ENCODE peak calls at places on chromosomes 12 and 14, in seven cellular contexts. C is PC-3; M is tibial nerve; T is right lobe of liver; F is AG09309; P is CD8-positive, alpha-beta T cell; Q is HFF-Myc. O is an unnamed sample.

GRCh38 chr14:93778453-93778852 is 9.8 kb downstream of the PRIMA1 start:
- DNase-seq in M (no peak), T (no peak), P (no peak), F (no peak), C (no peak), Q (no peak), O (no peak)

GRCh38 chr12:107480836-107481608 is 204.6 kb upstream of the PWP1 start:
- DNase-seq in C (no peak), P (no peak), T (no peak), F (no peak), M (no peak), Q (no peak), O (no peak)

GRCh38 chr12:87866602-87867292 is 162.5 kb downstream of the C12orf50 start:
- DNase-seq in P (no peak), C (peak; percentile 55), T (no peak), Q (peak; percentile 27), F (no peak), M (no peak), O (no peak)

GRCh38 chr14:76078501-76078900 is 73.2 kb upstream of the GPATCH2L start:
- DNase-seq in C (no peak), M (no peak), Q (no peak), F (no peak), P (no peak), T (no peak), O (no peak)

GRCh38 chr12:58757422-58757821 is 162.9 kb downstream of the LRIG3 start:
- DNase-seq in M (no peak), F (peak; percentile 75), Q (peak; percentile 87), T (no peak), C (peak; percentile 9), P (no peak), O (no peak)

GRCh38 chr12:105670664-105671063 is 340.2 kb downstream of the C12orf75 start:
- DNase-seq in F (peak; percentile 3), P (no peak), T (no peak), Q (no peak), C (no peak), M (no peak), O (no peak)

GRCh38 chr12:53258541-53259539 is 9.3 kb upstream of the ESPL1 start:
- DNase-seq in C (no peak), T (no peak), Q (no peak), M (no peak), P (no peak), F (no peak), O (no peak)

GRCh38 chr12:31591308-31591901 is 469 bp upstream of the DENND5B start:
- DNase-seq in T (peak; percentile 20), P (no peak), C (peak; percentile 3), M (no peak), Q (no peak), F (no peak), O (no peak)

GRCh38 chr12:106551410-106551809 is 31.4 kb upstream of the RFX4 start:
- DNase-seq in F (no peak), Q (no peak), M (no peak), T (no peak), P (no peak), C (peak; percentile 8), O (no peak)

GRCh38 chr12:32949815-32950214 is 53.2 kb upstream of the PKP2 start:
- DNase-seq in T (no peak), F (no peak), C (no peak), Q (no peak), M (no peak), P (no peak), O (no peak)

GRCh38 chr14:20429801-20430669 is 5.9 kb downstream of the KLHL33 start:
- DNase-seq in P (peak; percentile 72), M (no peak), T (peak; percentile 19), Q (no peak), F (no peak), C (no peak), O (no peak)

GRCh38 chr12:3135522-3136461 is 58.6 kb downstream of the TSPAN9 start:
- DNase-seq in M (no peak), T (no peak), Q (peak; percentile 72), C (peak; percentile 69), P (peak; percentile 64), F (peak; percentile 35), O (no peak)

GRCh38 chr14:75379930-75380270 is 47.9 kb upstream of the JDP2 start:
- DNase-seq in M (no peak), Q (no peak), F (no peak), T (no peak), C (no peak), P (no peak), O (no peak)

GRCh38 chr14:68792830-68793733 is at the start of gene ZFP36L1:
- DNase-seq in Q (peak; percentile 92), T (peak; percentile 97), C (peak; percentile 93), M (peak; percentile 90), F (peak; percentile 91), P (peak; percentile 93), O (peak; percentile 86)

GRCh38 chr12:61993734-61994345 is 266.4 kb upstream of the USP15 start:
- DNase-seq in M (no peak), Q (peak; percentile 0), P (no peak), C (peak; percentile 61), F (no peak), T (no peak), O (no peak)

GRCh38 chr14:99921431-99921830 is 128.2 kb downstream of the EML1 start:
- DNase-seq in F (no peak), Q (no peak), C (no peak), T (no peak), P (no peak), M (no peak), O (no peak)

GRCh38 chr14:36059531-36059930 is 117.0 kb downstream of the PTCSC3 start:
- DNase-seq in F (no peak), P (no peak), C (no peak), Q (no peak), M (no peak), T (no peak), O (no peak)

GRCh38 chr12:105523164-105524057 is 192.9 kb downstream of the C12orf75 start:
- DNase-seq in M (peak; percentile 36), Q (peak; percentile 77), P (no peak), C (no peak), F (peak; percentile 77), T (no peak), O (peak; percentile 69)

GRCh38 chr12:124727922-124728321 is 135.7 kb downstream of the SCARB1 start:
- DNase-seq in C (peak; percentile 70), M (no peak), Q (no peak), P (no peak), T (no peak), F (no peak), O (no peak)

DNA sequence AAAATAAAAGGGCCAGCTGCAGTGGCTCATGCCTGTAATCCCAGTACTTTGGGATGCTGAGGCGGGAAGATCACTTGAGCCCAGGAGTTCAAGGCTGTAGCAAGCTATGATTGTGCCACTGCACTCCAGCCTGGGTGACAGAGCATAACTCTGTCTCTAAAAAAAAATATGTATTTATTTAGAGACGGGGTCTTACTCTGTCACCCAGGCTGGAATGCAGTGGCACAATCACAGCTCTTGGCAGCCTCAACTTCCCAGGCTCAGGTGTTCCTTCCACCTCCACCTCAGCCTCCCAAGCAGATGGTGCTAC is 179.3 kb upstream of the ATF7IP start:
- DNase-seq in C (no peak), M (no peak), F (no peak), T (no peak), Q (no peak), P (no peak), O (no peak)
- TF ChIP-seq CTCF in C (no peak), M (no peak), F (no peak), T (no peak), Q (no peak), P (no peak), O (no peak)

DNA sequence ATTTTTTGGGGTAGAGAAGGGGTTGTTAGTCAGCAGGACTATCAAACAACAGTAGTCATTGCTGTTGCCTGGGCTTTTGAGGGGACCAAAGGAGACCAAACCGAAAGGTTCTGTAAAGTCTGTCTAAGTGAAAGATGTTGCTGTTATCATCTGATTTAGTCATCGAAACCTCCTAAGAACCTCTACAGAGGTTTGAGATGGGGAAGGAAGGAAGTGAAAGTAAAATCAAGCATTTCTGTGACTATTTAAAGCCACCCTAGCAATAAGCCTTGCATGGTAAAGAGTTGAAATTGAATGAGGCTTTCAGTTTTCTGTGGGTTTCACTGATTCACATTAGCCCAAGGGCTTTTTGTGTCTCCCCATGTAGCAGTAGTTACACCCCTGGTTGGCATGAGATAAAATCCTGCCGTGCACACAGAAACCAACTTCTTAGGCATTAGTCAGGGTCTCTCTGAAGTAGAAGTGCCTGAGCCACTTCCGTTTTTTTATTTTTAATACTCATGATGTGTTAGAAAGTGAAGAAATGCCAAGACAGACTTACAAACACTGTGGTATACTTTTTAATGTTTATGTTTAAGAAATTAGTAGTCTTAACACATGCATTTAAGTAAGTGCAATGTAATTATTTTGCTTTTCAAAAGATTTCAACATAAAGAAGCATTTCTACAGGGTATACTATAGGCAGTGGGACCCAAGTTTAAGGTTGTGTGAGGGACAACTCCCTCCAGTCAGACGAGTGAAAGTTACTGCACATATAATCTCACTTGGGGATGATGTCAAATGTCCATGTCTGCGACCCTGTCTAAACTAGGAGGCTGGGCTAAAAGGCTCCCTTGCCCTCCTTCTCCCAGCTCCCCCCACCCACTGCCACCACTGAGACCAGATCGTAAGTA is 50.4 kb downstream of the DYRK2 start:
- DNase-seq in M (no peak), C (peak; percentile 53), P (peak; percentile 65), T (no peak), Q (no peak), F (peak; percentile 35), O (no peak)
- H3K4me3 ChIP-seq in M (peak overlapping the region; percentile 36), C (peak overlapping the region; percentile 14), P (peak overlapping the region; percentile 23), T (no peak overlapping the region), Q (no peak overlapping the region), F (peak overlapping the region; percentile 17), O (no peak overlapping the region)

GRCh38 chr14:101980700-101981099 is 16.3 kb downstream of the DYNC1H1 start:
- DNase-seq in T (peak; percentile 42), M (no peak), F (peak; percentile 98), C (peak; percentile 98), P (no peak), Q (peak; percentile 85), O (peak; percentile 98)

GRCh38 chr14:101982621-101983020 is 18.2 kb downstream of the DYNC1H1 start:
- DNase-seq in C (no peak), M (no peak), F (no peak), P (no peak), Q (no peak), T (no peak), O (no peak)

GRCh38 chr14:101977311-101978071 is 13.1 kb downstream of the DYNC1H1 start:
- DNase-seq in C (peak; percentile 12), F (no peak), P (no peak), T (no peak), M (no peak), Q (no peak), O (no peak)

GRCh38 chr14:101980251-101980650 is 15.9 kb downstream of the DYNC1H1 start:
- DNase-seq in P (no peak), T (no peak), F (no peak), Q (no peak), M (no peak), C (peak; percentile 64), O (no peak)

DNA sequence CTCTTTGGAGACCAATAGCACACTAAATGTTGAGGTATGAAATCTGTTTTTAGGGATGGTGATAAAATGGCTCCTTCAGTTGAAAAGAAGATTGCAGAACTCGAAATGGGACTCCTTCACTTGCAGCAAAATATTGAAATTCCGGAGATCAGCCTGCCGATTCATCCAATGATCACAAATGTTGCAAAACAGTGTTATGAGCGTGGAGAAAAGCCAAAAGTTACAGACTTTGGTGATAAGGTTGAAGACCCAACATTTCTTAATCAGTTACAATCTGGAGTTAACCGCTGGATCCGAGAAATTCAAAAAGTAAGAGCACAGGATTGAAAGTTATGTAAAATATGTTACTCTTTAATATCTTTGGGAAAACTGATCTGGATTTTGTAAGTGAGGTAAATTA is 15.3 kb downstream of the DYNC1H1 start:
- DNase-seq in C (peak; percentile 6), F (no peak), T (no peak), P (no peak), Q (no peak), M (no peak), O (no peak)
- TF ChIP-seq CTCF in C (no peak), F (no peak), T (no peak), P (no peak), Q (no peak), M (no peak), O (no peak)

GRCh38 chr12:126347421-126347820 is 1282.2 kb downstream of the AACS start:
- DNase-seq in Q (no peak), P (no peak), T (no peak), F (no peak), C (no peak), M (no peak), O (no peak)
- H3K4me3 ChIP-seq in Q (no peak overlapping the region), P (no peak overlapping the region), T (no peak overlapping the region), F (no peak overlapping the region), C (no peak overlapping the region), M (no peak overlapping the region), O (no peak overlapping the region)

O was measured in retinal pigment epithelial cell.